ENCODE peak calls at places on chromosome 3, in six cellular contexts. L, F, U, O, Z and T are unnamed samples.
A peak's percentile ranks its signal among the peaks of the same experiment; 100 is the strongest.

GRCh38 chr3:170180107-170180951 is 1.2 kb downstream of the PHC3 start:
- DNase-seq in L (no peak), F (no peak), U (no peak), O (no peak), Z (no peak), T (peak; percentile 38)

GRCh38 chr3:188404701-188405100 is 250.7 kb downstream of the LPP start:
- DNase-seq in L (no peak), F (no peak), U (no peak), O (no peak), Z (no peak), T (no peak)

GRCh38 chr3:56889131-56889530 is 87.4 kb upstream of the ARHGEF3 start:
- DNase-seq in L (no peak), F (no peak), U (no peak), O (no peak), Z (no peak), T (no peak)

GRCh38 chr3:149816986-149817385 is 4.0 kb downstream of the RNF13 start:
- DNase-seq in L (no peak), F (no peak), U (no peak), O (no peak), Z (no peak), T (no peak)

GRCh38 chr3:148329481-148330220 is 368.1 kb upstream of the AGTR1 start:
- DNase-seq in L (no peak), F (no peak), U (no peak), O (no peak), Z (no peak), T (no peak)

GRCh38 chr3:196431193-196432136 is 762 bp downstream of the UBXN7 start:
- DNase-seq in L (peak; percentile 23), F (peak; percentile 65), U (no peak), O (no peak), Z (no peak), T (no peak)

GRCh38 chr3:32603064-32603463 is 32.4 kb upstream of the DYNC1LI1 start:
- DNase-seq in L (no peak), F (no peak), U (no peak), O (no peak), Z (no peak), T (peak; percentile 26)

GRCh38 chr3:192831111-192831644 is 86.5 kb downstream of the MB21D2 start:
- DNase-seq in L (no peak), F (no peak), U (no peak), O (no peak), Z (no peak), T (no peak)

GRCh38 chr3:112514527-112515128 is 15.4 kb upstream of the BTLA start:
- DNase-seq in L (no peak), F (no peak), U (no peak), O (no peak), Z (no peak), T (no peak)

GRCh38 chr3:51336261-51336660 is 48.8 kb upstream of the MANF start:
- DNase-seq in L (no peak), F (no peak), U (no peak), O (no peak), Z (no peak), T (no peak)

GRCh38 chr3:172634948-172635347 is 75.9 kb downstream of the NCEH1 start:
- DNase-seq in L (no peak), F (no peak), U (no peak), O (no peak), Z (no peak), T (no peak)

GRCh38 chr3:100915706-100916105 is 77.5 kb downstream of the ABI3BP start:
- DNase-seq in L (no peak), F (no peak), U (no peak), O (no peak), Z (no peak), T (no peak)

GRCh38 chr3:195081242-195081963 is 189.6 kb downstream of the XXYLT1 start:
- DNase-seq in L (no peak), F (no peak), U (no peak), O (no peak), Z (no peak), T (peak; percentile 63)

DNA sequence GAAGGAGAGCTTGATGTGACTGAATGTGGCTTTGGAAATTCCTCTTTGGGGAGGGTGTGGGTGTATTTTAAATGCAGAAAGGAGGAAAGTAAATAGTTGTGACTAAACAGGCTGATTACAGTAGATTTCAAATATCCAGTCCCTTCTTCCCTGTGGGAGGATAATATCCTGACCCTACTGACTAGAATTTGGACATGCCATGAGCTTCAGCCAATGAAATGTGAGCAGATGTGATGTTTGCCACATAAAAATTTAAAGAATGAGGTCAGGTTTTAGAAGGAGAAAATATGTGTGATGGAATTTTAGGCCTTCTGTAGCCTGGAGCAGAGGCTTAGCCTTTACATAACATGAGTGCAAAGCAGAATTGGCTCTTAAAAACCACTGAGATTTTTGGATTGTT is 1218.9 kb downstream of the ROBO2 start:
- DNase-seq in L (no peak), F (no peak), U (no peak), O (no peak), Z (no peak), T (no peak)
- TF ChIP-seq POLR2AphosphoS5 in L (no peak), F (no peak), U (no peak), O (no peak), Z (no peak), T (no peak)

GRCh38 chr3:24401811-24402185 is 92.9 kb downstream of the THRB start:
- DNase-seq in L (peak; percentile 50), F (no peak), U (no peak), O (no peak), Z (no peak), T (peak; percentile 65)

GRCh38 chr3:24399614-24400013 is 95.0 kb downstream of the THRB start:
- DNase-seq in L (no peak), F (no peak), U (no peak), O (no peak), Z (no peak), T (no peak)

GRCh38 chr3:24400015-24400414 is 94.6 kb downstream of the THRB start:
- DNase-seq in L (no peak), F (no peak), U (no peak), O (no peak), Z (no peak), T (no peak)

GRCh38 chr3:24400450-24400849 is 94.2 kb downstream of the THRB start:
- DNase-seq in L (no peak), F (no peak), U (no peak), O (no peak), Z (no peak), T (no peak)

GRCh38 chr3:24401090-24401810 is 93.4 kb downstream of the THRB start:
- DNase-seq in L (no peak), F (no peak), U (no peak), O (no peak), Z (no peak), T (no peak)
- TF ChIP-seq POLR2AphosphoS5 in L (no peak), F (no peak), U (no peak), O (no peak), Z (no peak), T (no peak)

DNA sequence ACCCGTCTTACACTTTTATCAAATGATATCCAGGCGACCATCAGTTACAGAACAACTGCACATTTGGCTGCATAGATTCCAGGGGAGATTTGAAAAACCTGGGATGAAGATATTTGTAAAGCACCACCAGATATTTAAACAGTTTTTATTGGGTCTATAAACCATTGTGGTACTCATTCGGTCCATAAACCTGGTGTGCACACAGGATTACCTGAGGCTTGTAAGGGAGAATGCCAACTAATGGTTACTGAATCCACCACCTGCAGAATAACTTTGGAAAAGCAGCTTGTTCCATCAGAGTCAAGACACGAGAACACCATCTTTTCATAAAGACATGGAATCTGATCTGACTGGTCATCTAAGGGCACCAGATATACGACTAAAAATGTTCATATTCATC is 80.6 kb downstream of the P3H2 start:
- DNase-seq in L (no peak), F (no peak), U (no peak), O (no peak), Z (no peak), T (no peak)
- TF ChIP-seq POLR2AphosphoS5 in L (no peak), F (no peak), U (no peak), O (no peak), Z (no peak), T (no peak)

DNA sequence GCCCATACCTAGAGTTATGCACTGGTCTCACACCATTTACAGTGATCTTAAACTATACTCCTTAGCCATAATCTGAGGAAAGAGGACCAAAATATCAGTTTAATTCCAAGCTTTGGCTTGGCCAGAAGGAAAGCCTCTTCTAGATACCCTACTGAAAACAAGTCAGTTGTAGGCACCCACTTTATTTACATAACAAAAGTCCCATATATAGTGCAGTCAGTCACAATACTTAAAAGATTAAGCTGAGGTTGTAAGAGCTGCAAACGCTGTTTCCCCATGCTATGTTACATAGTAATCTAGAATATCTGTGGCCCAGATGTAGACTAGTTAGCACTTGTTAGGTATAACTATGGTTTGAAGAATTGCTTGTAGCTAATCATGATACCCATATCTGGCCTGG is 160.3 kb upstream of the SLC2A2 start:
- DNase-seq in L (no peak), F (no peak), U (no peak), O (no peak), Z (no peak), T (no peak)
- TF ChIP-seq POLR2AphosphoS5 in L (no peak), F (no peak), U (no peak), O (no peak), Z (no peak), T (no peak)

DNA sequence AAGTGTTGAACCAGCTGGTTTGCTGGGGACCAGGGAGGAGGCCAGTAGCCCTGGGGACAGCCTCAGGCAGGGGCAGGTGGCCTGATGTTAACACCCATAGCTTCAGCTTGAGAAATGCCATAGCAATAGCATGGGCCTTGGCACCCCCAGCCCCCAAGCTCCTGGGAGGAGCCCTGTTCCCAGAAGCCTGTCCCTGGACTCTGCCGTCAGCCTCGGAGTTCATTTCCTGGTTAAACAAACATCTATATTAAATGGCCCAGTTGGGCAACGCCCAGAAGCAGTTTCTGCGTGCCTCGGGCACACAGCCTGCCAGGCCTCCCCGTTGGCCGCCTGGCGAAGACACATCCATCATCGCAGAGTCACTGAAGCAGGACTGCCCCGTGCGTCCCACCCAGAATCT is 58.2 kb downstream of the FGD5 start:
- DNase-seq in L (peak; percentile 87), F (peak; percentile 64), U (no peak), O (no peak), Z (no peak), T (peak; percentile 81)
- TF ChIP-seq POLR2AphosphoS5 in L (peak; percentile 69), F (peak; percentile 16), U (no peak), O (no peak), Z (no peak), T (peak; percentile 55)

GRCh38 chr3:29335438-29335837 is 54.6 kb downstream of the RBMS3 start:
- DNase-seq in L (peak; percentile 58), F (peak; percentile 92), U (no peak), O (no peak), Z (peak; percentile 15), T (peak; percentile 72)
- TF ChIP-seq POLR2AphosphoS5 in L (peak; percentile 80), F (peak; percentile 75), U (no peak), O (no peak), Z (no peak), T (peak; percentile 27)